ENCODE peak calls at places on chromosomes 11 and 22, in nine cellular contexts. I is fibroblast of pulmonary artery; S is OCI-M1; V is EL; F is renal cortical epithelial cell; K is NCI-H2081 treated with DMSO at 0.1 percent for 48 hours; Q is LoVo; Y is HTR-8/SVneo; H is activated naive CD8-positive, alpha-beta T cell treated with anti-CD3 and anti-CD28 coated beads for 36 hours. W is an unnamed sample.

GRCh38 chr22:26447594-26448329 is 18.7 kb downstream of the ASPHD2 start:
- DNase-seq in I (no peak), S (no peak), V (no peak), F (no peak), K (no peak), Q (no peak), Y (no peak), H (no peak), W (no peak)

GRCh38 chr11:57251491-57252104 is 14.5 kb upstream of the APLNR start:
- DNase-seq in I (peak), S (peak), V (no peak), F (peak), K (no peak), Q (no peak), Y (no peak), H (no peak), W (no peak)

GRCh38 chr11:128323381-128323780 is 264.0 kb downstream of the ETS1 start:
- DNase-seq in I (peak), S (no peak), V (no peak), F (peak), K (no peak), Q (no peak), Y (no peak), H (no peak), W (no peak)

GRCh38 chr11:130555251-130555841 is 106.9 kb downstream of the ADAMTS15 start:
- DNase-seq in I (peak), S (no peak), V (no peak), F (no peak), K (no peak), Q (no peak), Y (no peak), H (no peak), W (no peak)

GRCh38 chr11:68796779-68797178 is 44.9 kb downstream of the CPT1A start:
- DNase-seq in I (no peak), S (no peak), V (no peak), F (no peak), K (no peak), Q (no peak), Y (no peak), H (no peak), W (no peak)

GRCh38 chr11:67373916-67374570 is 645 bp upstream of the CLCF1 start:
- DNase-seq in I (peak), S (peak), V (peak), F (peak), K (no peak), Q (peak), Y (peak), H (peak), W (peak)

GRCh38 chr22:49193348-49193747 is 634.3 kb downstream of the BRD1 start:
- DNase-seq in I (no peak), S (no peak), V (no peak), F (no peak), K (no peak), Q (no peak), Y (no peak), H (no peak), W (no peak)

GRCh38 chr22:23576681-23577080 is 3.4 kb downstream of the IGLL1 start:
- DNase-seq in I (no peak), S (no peak), V (no peak), F (no peak), K (no peak), Q (no peak), Y (no peak), H (no peak), W (no peak)

GRCh38 chr11:120471131-120471530 is 40.4 kb upstream of the GRIK4 start:
- DNase-seq in I (peak), S (no peak), V (peak), F (peak), K (no peak), Q (no peak), Y (no peak), H (no peak), W (peak)

GRCh38 chr22:50676661-50677492 is 4.3 kb downstream of the SHANK3 start:
- DNase-seq in I (no peak), S (no peak), V (no peak), F (no peak), K (no peak), Q (no peak), Y (no peak), H (no peak), W (no peak)

GRCh38 chr22:47166446-47167016 is 404.1 kb downstream of the TBC1D22A start:
- DNase-seq in I (no peak), S (no peak), V (no peak), F (no peak), K (no peak), Q (no peak), Y (no peak), H (no peak), W (no peak)

GRCh38 chr11:46338636-46338987 is 8.7 kb upstream of the DGKZ start:
- DNase-seq in I (no peak), S (no peak), V (peak), F (no peak), K (no peak), Q (no peak), Y (no peak), H (no peak), W (no peak)

GRCh38 chr11:44243633-44244343 is 66.2 kb downstream of the ALX4 start:
- DNase-seq in I (peak), S (no peak), V (peak), F (peak), K (no peak), Q (no peak), Y (peak), H (no peak), W (no peak)

GRCh38 chr11:65853249-65853979 is 4.6 kb downstream of the CFL1 start:
- DNase-seq in I (no peak), S (no peak), V (peak), F (no peak), K (no peak), Q (no peak), Y (no peak), H (no peak), W (no peak)

GRCh38 chr11:57474017-57474750 is 13.9 kb downstream of the RTN4RL2 start:
- DNase-seq in I (no peak), S (peak), V (no peak), F (no peak), K (no peak), Q (no peak), Y (no peak), H (peak), W (no peak)

GRCh38 chr11:88151866-88152265 is 23.4 kb downstream of the RAB38 start:
- DNase-seq in I (no peak), S (no peak), V (no peak), F (no peak), K (no peak), Q (no peak), Y (no peak), H (no peak), W (no peak)

GRCh38 chr22:42343551-42344081 is 73.2 kb upstream of the TCF20 start:
- DNase-seq in I (no peak), S (no peak), V (peak), F (no peak), K (no peak), Q (peak), Y (peak), H (peak), W (no peak)

GRCh38 chr11:74018331-74019005 is 9.6 kb upstream of the UCP3 start:
- DNase-seq in I (peak), S (peak), V (peak), F (peak), K (no peak), Q (peak), Y (no peak), H (no peak), W (no peak)

GRCh38 chr11:27395556-27396258 is 32.7 kb upstream of the CCDC34 start:
- DNase-seq in I (peak), S (no peak), V (peak), F (peak), K (no peak), Q (peak), Y (no peak), H (no peak), W (no peak)

GRCh38 chr11:78694152-78694551 is 119.5 kb upstream of the NARS2 start:
- DNase-seq in I (no peak), S (no peak), V (no peak), F (no peak), K (no peak), Q (no peak), Y (no peak), H (no peak), W (no peak)

GRCh38 chr11:22192642-22193347 is at the start of gene ANO5:
- DNase-seq in I (peak), S (no peak), V (no peak), F (peak), K (no peak), Q (no peak), Y (peak), H (peak), W (no peak)

GRCh38 chr11:118911880-118912741 is 13.6 kb downstream of the BCL9L start:
- DNase-seq in I (peak), S (peak), V (peak), F (peak), K (no peak), Q (peak), Y (peak), H (peak), W (peak)

GRCh38 chr22:36334838-36335603 is 52.7 kb downstream of the MYH9 start:
- DNase-seq in I (peak), S (peak), V (peak), F (no peak), K (no peak), Q (no peak), Y (no peak), H (peak), W (no peak)

GRCh38 chr11:47409440-47410403 is 1.3 kb downstream of the SLC39A13 start:
- DNase-seq in I (no peak), S (no peak), V (peak), F (peak), K (no peak), Q (no peak), Y (no peak), H (no peak), W (no peak)

GRCh38 chr11:134063991-134064747 is 4.7 kb upstream of the JAM3 start:
- DNase-seq in I (no peak), S (no peak), V (no peak), F (no peak), K (peak), Q (no peak), Y (no peak), H (no peak), W (no peak)

GRCh38 chr11:614583-615452 is 932 bp downstream of the IRF7 start:
- DNase-seq in I (no peak), S (peak), V (peak), F (no peak), K (no peak), Q (peak), Y (no peak), H (no peak), W (no peak)

GRCh38 chr11:79070518-79070917 is 370.3 kb downstream of the TENM4 start:
- DNase-seq in I (no peak), S (no peak), V (no peak), F (no peak), K (no peak), Q (no peak), Y (no peak), H (no peak), W (no peak)

GRCh38 chr11:33135216-33135615 is 26.1 kb downstream of the CSTF3 start:
- DNase-seq in I (peak), S (no peak), V (peak), F (no peak), K (no peak), Q (no peak), Y (no peak), H (no peak), W (peak)

GRCh38 chr11:112274007-112274783 is 13.5 kb upstream of the PLET1 start:
- DNase-seq in I (no peak), S (no peak), V (no peak), F (no peak), K (no peak), Q (no peak), Y (no peak), H (no peak), W (no peak)

GRCh38 chr11:1112351-1113191 is 37.9 kb downstream of the MUC2 start:
- DNase-seq in I (no peak), S (no peak), V (no peak), F (no peak), K (no peak), Q (no peak), Y (no peak), H (no peak), W (no peak)

GRCh38 chr11:77101043-77101537 is 1.6 kb upstream of the OMP start:
- DNase-seq in I (peak), S (peak), V (peak), F (no peak), K (no peak), Q (no peak), Y (no peak), H (no peak), W (no peak)

GRCh38 chr11:71064702-71065515 is 187.5 kb downstream of the SHANK2 start:
- DNase-seq in I (no peak), S (peak), V (no peak), F (no peak), K (no peak), Q (no peak), Y (no peak), H (no peak), W (no peak)

GRCh38 chr11:65034423-65034822 is 6.6 kb upstream of the SAC3D1 start:
- DNase-seq in I (no peak), S (no peak), V (no peak), F (no peak), K (no peak), Q (no peak), Y (no peak), H (no peak), W (no peak)